ENCODE peak calls at places on chromosomes 4 and X, in eight cellular contexts. U is GM20000; K is CD8-positive, alpha-beta memory T cell; F is amniotic stem cell; H is SK-MEL-5; N is body of pancreas; G is stimulated activated CD4-positive, alpha-beta T cell treated with anti-CD3 and anti-CD28 coated beads, Interleukin-15, amount 100 ng/mL, for 1 hour; S is cardiac muscle cell. X is an unnamed sample.

GRCh38 chrX:10513974-10514373 is 106.4 kb downstream of the MID1 start:
- DNase-seq in U (no peak), K (no peak), F (no peak), H (peak), N (no peak), G (no peak), S (no peak), X (no peak)

GRCh38 chr4:182619659-182620058 is 297.5 kb downstream of the DCTD start:
- DNase-seq in U (no peak), K (no peak), F (no peak), H (no peak), N (no peak), G (no peak), S (no peak), X (no peak)

GRCh38 chr4:5921578-5921977 is 28.7 kb upstream of the CRMP1 start:
- DNase-seq in U (no peak), K (no peak), F (no peak), H (no peak), N (no peak), G (no peak), S (no peak), X (no peak)

GRCh38 chrX:153565996-153566580 is 32.9 kb downstream of the CCNQ start:
- DNase-seq in U (no peak), K (no peak), F (no peak), H (peak), N (no peak), G (no peak), S (no peak), X (no peak)

GRCh38 chr4:15353207-15353606 is 74.6 kb upstream of the C1QTNF7 start:
- DNase-seq in U (no peak), K (no peak), F (no peak), H (no peak), N (no peak), G (no peak), S (no peak), X (no peak)

GRCh38 chrX:48794993-48795501 is 6.8 kb upstream of the HDAC6 start:
- DNase-seq in U (no peak), K (no peak), F (no peak), H (no peak), N (no peak), G (no peak), S (peak), X (no peak)

GRCh38 chrX:96611619-96612362 is 72.9 kb upstream of the DIAPH2 start:
- DNase-seq in U (no peak), K (no peak), F (peak), H (no peak), N (no peak), G (no peak), S (no peak), X (no peak)

GRCh38 chr4:151048913-151049312 is 33.8 kb upstream of the LRBA start:
- DNase-seq in U (no peak), K (no peak), F (no peak), H (no peak), N (no peak), G (no peak), S (no peak), X (no peak)

GRCh38 chr4:47746122-47746521 is 91.7 kb downstream of the CORIN start:
- DNase-seq in U (no peak), K (no peak), F (no peak), H (no peak), N (no peak), G (no peak), S (no peak), X (no peak)

GRCh38 chr4:158540125-158540907 is 18.6 kb downstream of the RXFP1 start:
- DNase-seq in U (no peak), K (no peak), F (no peak), H (no peak), N (no peak), G (no peak), S (no peak), X (no peak)

GRCh38 chr4:8048856-8049686 is 109.4 kb upstream of the AFAP1 start:
- DNase-seq in U (no peak), K (peak), F (no peak), H (no peak), N (no peak), G (no peak), S (no peak), X (no peak)

GRCh38 chrX:119045884-119046283 is 26.9 kb upstream of the CT47C1 start:
- DNase-seq in U (no peak), K (no peak), F (no peak), H (no peak), N (no peak), G (no peak), S (no peak), X (no peak)

GRCh38 chrX:107628662-107629532 is 587 bp downstream of the PRPS1 start:
- DNase-seq in U (peak), K (peak), F (peak), H (peak), N (peak), G (peak), S (peak), X (peak)

X was measured in activated gamma-delta T cell treated with Interleukin-2 at 50 U/mL for 16 hours.